ENCODE peak calls at places on chromosome 1, in seven cellular contexts. One of them, this sample, is unnamed.

GRCh38 chr1:15311886-15312285 is 64.9 kb downstream of the FHAD1 start:
- DNase-seq in GDM1: no peak
- DNase-seq in heart right ventricle: no peak
- DNase-seq in dorsolateral prefrontal cortex: no peak
- DNase-seq in GM23338: no peak
- DNase-seq in AG08396: no peak
- DNase-seq in NCI-H146: no peak
- DNase-seq in this sample: no peak

GRCh38 chr1:114178940-114179339 is 25.3 kb upstream of the SYT6 start:
- DNase-seq in GDM1: no peak
- DNase-seq in heart right ventricle: no peak
- DNase-seq in dorsolateral prefrontal cortex: no peak
- DNase-seq in GM23338: no peak
- DNase-seq in AG08396: no peak
- DNase-seq in NCI-H146: no peak
- DNase-seq in this sample: no peak

GRCh38 chr1:235051521-235051920 is 77.1 kb downstream of the TOMM20 start:
- DNase-seq in GDM1: no peak
- DNase-seq in heart right ventricle: no peak
- DNase-seq in dorsolateral prefrontal cortex: no peak
- DNase-seq in GM23338: no peak
- DNase-seq in AG08396: no peak
- DNase-seq in NCI-H146: peak
- DNase-seq in this sample: no peak

GRCh38 chr1:183719976-183720497 is 66.9 kb upstream of the APOBEC4 start:
- DNase-seq in GDM1: no peak
- DNase-seq in heart right ventricle: no peak
- DNase-seq in dorsolateral prefrontal cortex: no peak
- DNase-seq in GM23338: no peak
- DNase-seq in AG08396: no peak
- DNase-seq in NCI-H146: no peak
- DNase-seq in this sample: no peak

GRCh38 chr1:2229032-2229920 is 1.2 kb downstream of the SKI start:
- DNase-seq in GDM1: peak
- DNase-seq in heart right ventricle: no peak
- DNase-seq in dorsolateral prefrontal cortex: peak
- DNase-seq in GM23338: peak
- DNase-seq in AG08396: peak
- DNase-seq in NCI-H146: peak
- DNase-seq in this sample: no peak

GRCh38 chr1:216310776-216311175 is 112.5 kb downstream of the USH2A start:
- DNase-seq in GDM1: no peak
- DNase-seq in heart right ventricle: peak
- DNase-seq in dorsolateral prefrontal cortex: no peak
- DNase-seq in GM23338: peak
- DNase-seq in AG08396: peak
- DNase-seq in NCI-H146: peak
- DNase-seq in this sample: no peak

GRCh38 chr1:1399870-1400575 is 888 bp upstream of the CCNL2 start:
- DNase-seq in GDM1: no peak
- DNase-seq in heart right ventricle: no peak
- DNase-seq in dorsolateral prefrontal cortex: no peak
- DNase-seq in GM23338: peak
- DNase-seq in AG08396: peak
- DNase-seq in NCI-H146: no peak
- DNase-seq in this sample: no peak

GRCh38 chr1:184329962-184330868 is 56.6 kb upstream of the C1orf21 start:
- DNase-seq in GDM1: no peak
- DNase-seq in heart right ventricle: peak
- DNase-seq in dorsolateral prefrontal cortex: no peak
- DNase-seq in GM23338: no peak
- DNase-seq in AG08396: no peak
- DNase-seq in NCI-H146: no peak
- DNase-seq in this sample: no peak

GRCh38 chr1:119659628-119660027 is 11.6 kb upstream of the ZNF697 start:
- DNase-seq in GDM1: no peak
- DNase-seq in heart right ventricle: peak
- DNase-seq in dorsolateral prefrontal cortex: no peak
- DNase-seq in GM23338: peak
- DNase-seq in AG08396: peak
- DNase-seq in NCI-H146: no peak
- DNase-seq in this sample: no peak

GRCh38 chr1:40232444-40232843 is 15.3 kb upstream of the TMCO2 start:
- DNase-seq in GDM1: no peak
- DNase-seq in heart right ventricle: no peak
- DNase-seq in dorsolateral prefrontal cortex: no peak
- DNase-seq in GM23338: no peak
- DNase-seq in AG08396: no peak
- DNase-seq in NCI-H146: no peak
- DNase-seq in this sample: no peak

GRCh38 chr1:246795906-246796694 is 71.9 kb downstream of the SCCPDH start:
- DNase-seq in GDM1: no peak
- DNase-seq in heart right ventricle: no peak
- DNase-seq in dorsolateral prefrontal cortex: no peak
- DNase-seq in GM23338: no peak
- DNase-seq in AG08396: no peak
- DNase-seq in NCI-H146: no peak
- DNase-seq in this sample: no peak

GRCh38 chr1:34800214-34800613 is 7.4 kb downstream of the GJA4 start:
- DNase-seq in GDM1: no peak
- DNase-seq in heart right ventricle: no peak
- DNase-seq in dorsolateral prefrontal cortex: no peak
- DNase-seq in GM23338: no peak
- DNase-seq in AG08396: no peak
- DNase-seq in NCI-H146: no peak
- DNase-seq in this sample: no peak